ENCODE peak calls at places on chromosomes 4 and X, in six cellular contexts. J is esophagus squamous epithelium, L is spleen, O is uterus, Z is GM12878, R is H1. C is an unnamed sample.

GRCh38 chr4:9938933-9939332 is 82.4 kb downstream of the SLC2A9 start:
- DNase-seq in J (no peak), L (no peak), O (no peak), Z (no peak), R (no peak), C (no peak)

GRCh38 chr4:174255374-174255773 is 28.1 kb downstream of the FBXO8 start:
- DNase-seq in J (no peak), L (no peak), O (no peak), Z (no peak), R (no peak), C (no peak)

GRCh38 chrX:152658302-152658701 is 20.6 kb downstream of the GABRQ start:
- DNase-seq in J (no peak), L (no peak), O (no peak), Z (no peak), R (no peak), C (no peak)

GRCh38 chr4:144154044-144154443 is 13.5 kb upstream of the GYPA start:
- DNase-seq in J (no peak), L (no peak), O (no peak), Z (no peak), R (no peak), C (no peak)

GRCh38 chr4:127832585-127832984 is 48.1 kb upstream of the PLK4 start:
- DNase-seq in J (no peak), L (no peak), O (no peak), Z (peak), R (no peak), C (no peak)

GRCh38 chr4:156362581-156362980 is 408.9 kb upstream of the CTSO start:
- DNase-seq in J (no peak), L (no peak), O (no peak), Z (no peak), R (no peak), C (no peak)

GRCh38 chr4:1723131-1723801 is 1.9 kb downstream of the TACC3 start:
- DNase-seq in J (no peak), L (peak), O (no peak), Z (no peak), R (no peak), C (no peak)

GRCh38 chr4:152687974-152688599 is 8.3 kb upstream of the TMEM154 start:
- DNase-seq in J (no peak), L (no peak), O (no peak), Z (no peak), R (no peak), C (no peak)

GRCh38 chr4:13597604-13598003 is 29.9 kb downstream of the BOD1L1 start:
- DNase-seq in J (no peak), L (no peak), O (no peak), Z (no peak), R (no peak), C (no peak)

GRCh38 chr4:4521069-4521468 is 20.8 kb downstream of the STX18 start:
- DNase-seq in J (no peak), L (no peak), O (no peak), Z (peak), R (no peak), C (no peak)

GRCh38 chrX:46587158-46587557 is 13.6 kb downstream of the CHST7 start:
- DNase-seq in J (no peak), L (no peak), O (no peak), Z (peak), R (no peak), C (no peak)

GRCh38 chrX:31070057-31070468 is 1.8 kb downstream of the FTHL17 start:
- DNase-seq in J (no peak), L (no peak), O (no peak), Z (peak), R (no peak), C (no peak)

GRCh38 chr4:79851625-79852304 is 221.3 kb downstream of the ANTXR2 start:
- DNase-seq in J (no peak), L (no peak), O (no peak), Z (no peak), R (no peak), C (no peak)

GRCh38 chrX:20397587-20397986 is 130.9 kb upstream of the RPS6KA3 start:
- DNase-seq in J (no peak), L (no peak), O (no peak), Z (no peak), R (no peak), C (no peak)

GRCh38 chr4:55458164-55458563 is 62.4 kb downstream of the TMEM165 start:
- DNase-seq in J (no peak), L (no peak), O (no peak), Z (no peak), R (no peak), C (no peak)

GRCh38 chrX:545488-545887 is 85.1 kb upstream of the SHOX start:
- DNase-seq in J (no peak), L (no peak), O (no peak), Z (no peak), R (no peak), C (no peak)

GRCh38 chr4:108213308-108213707 is 44.6 kb upstream of the LEF1 start:
- DNase-seq in J (no peak), L (no peak), O (no peak), Z (no peak), R (no peak), C (no peak)

GRCh38 chrX:68710870-68711576 is 63.6 kb downstream of the STARD8 start:
- DNase-seq in J (no peak), L (peak), O (peak), Z (no peak), R (no peak), C (peak)

GRCh38 chrX:134480061-134480460 is 20.1 kb downstream of the HPRT1 start:
- DNase-seq in J (no peak), L (no peak), O (no peak), Z (no peak), R (no peak), C (no peak)

GRCh38 chr4:74311696-74312313 is 3.5 kb downstream of the EPGN start:
- DNase-seq in J (no peak), L (no peak), O (no peak), Z (peak), R (no peak), C (peak)

GRCh38 chrX:134936542-134936941 is 54.2 kb upstream of the SMIM10 start:
- DNase-seq in J (no peak), L (no peak), O (no peak), Z (no peak), R (no peak), C (no peak)

GRCh38 chrX:70089575-70090297 is 27.5 kb downstream of the OTUD6A start:
- DNase-seq in J (no peak), L (no peak), O (no peak), Z (no peak), R (no peak), C (no peak)

DNA sequence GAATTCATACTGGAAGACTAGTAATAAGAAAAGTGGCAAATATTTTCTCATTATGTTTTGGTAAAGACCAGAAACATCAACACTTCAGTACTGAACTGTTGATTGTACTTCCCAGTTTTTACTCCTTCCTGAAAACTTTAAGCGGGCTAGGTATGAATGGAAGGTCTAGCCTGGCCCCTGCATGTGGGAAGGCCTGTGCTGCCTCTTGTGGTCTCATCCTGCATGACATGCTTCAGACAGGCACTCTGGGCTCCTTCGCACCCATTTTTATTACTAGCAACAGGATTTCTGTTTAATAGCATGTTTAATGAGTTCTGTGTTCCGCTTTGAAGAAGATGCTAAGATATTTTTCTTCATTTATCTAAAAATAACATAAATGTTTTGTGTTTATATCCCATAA is 279.1 kb downstream of the ANK2 start:
- DNase-seq in J (no peak), L (no peak), O (peak), Z (no peak), R (no peak), C (peak)
- TF ChIP-seq CTCF in J (no peak), L (peak), O (no peak), Z (peak), R (peak), C (peak)

DNA sequence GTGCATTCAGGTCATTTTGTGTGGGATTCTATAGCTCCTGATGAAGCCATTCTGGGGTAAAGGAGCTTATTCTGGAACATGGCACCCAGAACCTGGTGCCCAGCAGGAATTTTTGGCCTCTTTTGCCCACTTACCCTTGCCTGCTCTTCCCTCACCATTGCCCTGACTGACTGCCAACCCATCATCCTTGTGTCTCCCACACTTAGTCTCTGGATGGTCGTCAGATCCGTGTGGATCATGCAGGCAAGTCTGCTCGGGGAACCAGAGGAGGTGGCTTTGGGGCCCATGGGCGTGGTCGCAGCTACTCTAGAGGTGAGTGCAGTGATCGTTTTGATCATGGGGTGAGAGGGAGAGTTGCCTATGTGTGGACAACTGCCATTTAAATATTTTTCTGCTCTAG is 1.8 kb downstream of the RBM3 start:
- DNase-seq in J (no peak), L (no peak), O (no peak), Z (no peak), R (no peak), C (no peak)
- TF ChIP-seq POLR2A in J (no peak), L (no peak), O (no peak), Z (peak), R (no peak), C (no peak)

DNA sequence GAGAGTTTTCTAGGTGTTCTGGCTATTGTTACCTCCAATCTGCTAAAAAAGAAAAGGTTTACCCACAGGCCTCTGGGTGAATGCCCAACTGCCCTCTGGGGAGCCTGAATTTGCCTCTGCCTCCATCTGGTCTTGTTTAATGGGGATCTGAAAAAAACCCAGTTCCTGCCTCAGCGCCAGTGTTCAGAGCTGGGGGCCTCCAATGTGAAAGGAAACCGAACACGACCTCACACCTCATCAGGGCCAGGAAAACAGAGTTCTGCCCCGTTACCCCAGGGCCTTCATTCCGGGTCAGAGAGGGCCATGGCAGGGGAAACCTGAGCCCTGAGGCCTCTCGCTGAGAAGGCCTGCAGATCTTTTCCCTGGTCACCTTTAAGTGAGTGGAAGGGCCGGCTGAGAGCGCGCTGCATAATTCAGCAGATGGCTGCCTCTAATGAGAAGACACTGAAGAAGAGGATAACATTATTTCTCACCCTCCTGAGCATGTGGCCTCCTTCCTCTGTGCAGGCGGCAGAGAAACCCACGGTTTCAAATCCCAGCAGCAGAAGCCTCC is 6.8 kb downstream of the SEPTIN6 start:
- DNase-seq in J (no peak), L (peak), O (no peak), Z (peak), R (no peak), C (no peak)
- H3K4me3 ChIP-seq in J (no peak), L (no peak), O (no peak), Z (peak), R (no peak), C (no peak)

GRCh38 chr4:52010976-52011375 is 9.2 kb downstream of the LRRC66 start:
- DNase-seq in J (no peak), L (no peak), O (no peak), Z (no peak), R (no peak), C (no peak)

GRCh38 chr4:52014903-52015302 is 5.3 kb downstream of the LRRC66 start:
- DNase-seq in J (no peak), L (no peak), O (no peak), Z (no peak), R (no peak), C (no peak)

GRCh38 chr4:52016985-52017384 is 3.2 kb downstream of the LRRC66 start:
- DNase-seq in J (no peak), L (no peak), O (no peak), Z (no peak), R (no peak), C (no peak)

GRCh38 chr4:52017809-52018208 is 2.4 kb downstream of the LRRC66 start:
- DNase-seq in J (no peak), L (no peak), O (no peak), Z (no peak), R (no peak), C (no peak)

DNA sequence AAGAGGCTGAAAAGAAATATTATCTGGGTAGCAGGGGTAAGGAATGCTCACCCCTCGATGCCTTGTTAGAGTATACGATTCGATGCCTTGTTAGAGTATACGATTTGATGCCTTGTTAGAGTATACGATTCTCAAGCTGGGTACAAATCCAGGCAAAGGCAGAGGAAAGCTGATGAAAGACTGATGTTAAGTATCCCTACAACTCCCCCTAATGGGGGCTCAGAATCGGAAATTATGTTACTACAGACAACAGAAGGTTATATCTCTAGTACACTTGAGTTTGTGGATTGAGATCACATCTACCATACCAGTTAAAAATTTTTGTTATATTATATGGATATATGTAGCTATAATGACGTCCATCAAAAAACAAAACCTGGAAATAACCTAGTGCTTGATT is 4.8 kb downstream of the LRRC66 start:
- DNase-seq in J (no peak), L (no peak), O (no peak), Z (no peak), R (no peak), C (no peak)
- TF ChIP-seq CTCF in J (no peak), L (no peak), O (no peak), Z (no peak), R (no peak), C (no peak)

GRCh38 chrX:103148075-103148474 is 55.1 kb upstream of the NXF3 start:
- DNase-seq in J (no peak), L (no peak), O (no peak), Z (no peak), R (no peak), C (no peak)
- TF ChIP-seq POLR2A in J (no peak), L (no peak), O (no peak), Z (no peak), R (no peak), C (no peak)

DNA sequence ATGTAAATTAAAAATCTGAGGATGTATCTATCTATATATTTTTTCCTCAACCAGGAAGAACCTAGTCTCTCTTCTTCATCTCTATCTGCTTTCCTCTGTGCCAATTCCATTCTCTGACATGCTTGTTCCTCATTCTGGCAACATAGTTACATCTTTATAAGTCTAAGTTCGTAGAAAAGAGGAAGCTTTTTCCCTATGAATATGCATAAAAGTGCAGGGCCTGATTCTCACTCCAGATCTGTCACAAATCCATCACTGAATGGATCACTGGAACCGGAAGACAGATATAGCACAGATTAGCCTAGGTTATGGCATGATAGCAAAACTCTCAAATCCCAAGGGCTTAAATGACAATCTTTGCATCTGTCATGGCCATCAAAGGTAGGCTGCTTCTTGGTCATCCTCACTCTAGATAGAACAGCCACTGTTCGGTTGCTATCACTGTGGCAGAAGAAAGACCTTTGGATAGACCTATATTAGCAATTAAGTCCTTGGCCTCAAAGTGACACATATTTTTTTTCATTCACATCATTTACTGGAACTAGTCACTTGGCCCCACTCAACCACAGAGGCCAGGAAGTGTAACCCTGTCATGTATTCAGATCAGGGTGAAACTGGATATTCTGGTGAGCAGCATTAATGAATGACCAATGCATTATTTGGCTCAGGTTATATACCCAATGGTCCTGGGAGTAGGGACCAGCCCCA is 22.2 kb downstream of the DTHD1 start:
- DNase-seq in J (no peak), L (no peak), O (no peak), Z (no peak), R (no peak), C (no peak)
- H3K4me3 ChIP-seq in J (no peak), L (no peak), O (no peak), Z (no peak), R (no peak), C (no peak)

DNA sequence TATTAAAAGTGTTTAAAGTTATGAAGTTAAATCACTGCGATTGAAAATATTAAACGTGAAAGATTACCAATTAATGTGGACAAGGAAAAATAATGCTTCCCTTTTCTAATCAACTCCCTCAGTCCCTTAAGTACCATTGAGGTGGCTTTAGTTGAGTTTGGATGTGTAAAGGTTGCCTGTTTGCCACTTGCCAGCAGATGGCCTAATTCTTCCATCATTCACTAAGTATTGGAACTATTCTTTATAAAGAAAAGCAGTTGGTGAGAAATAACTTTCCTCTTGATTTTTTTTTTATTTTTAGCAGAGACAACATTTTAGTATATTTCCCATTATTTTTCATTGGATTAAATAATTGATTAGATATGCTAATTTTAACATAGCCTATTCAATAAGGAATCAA is 295.9 kb upstream of the TACR3 start:
- DNase-seq in J (no peak), L (no peak), O (no peak), Z (no peak), R (no peak), C (peak)
- TF ChIP-seq CTCF in J (no peak), L (no peak), O (no peak), Z (peak), R (no peak), C (no peak)

GRCh38 chrX:107712231-107713204 is 63.1 kb downstream of the TSC22D3 start:
- DNase-seq in J (no peak), L (peak), O (peak), Z (no peak), R (no peak), C (peak)
- TF ChIP-seq POLR2A in J (peak), L (peak), O (no peak), Z (no peak), R (no peak), C (no peak)

GRCh38 chrX:9110808-9111207 is 76.9 kb upstream of the FAM9B start:
- DNase-seq in J (no peak), L (no peak), O (no peak), Z (no peak), R (no peak), C (no peak)
- H3K4me3 ChIP-seq in J (no peak), L (no peak), O (no peak), Z (no peak), R (no peak), C (no peak)